ENCODE peak calls at places on chromosomes 4 and X, in four cellular contexts. E is fibroblast of lung, V is transverse colon, P is A549. L is an unnamed sample. For H3K4me1, the result is how much of the 10 kb centered on the place peaks cover.

GRCh38 chr4:84681488-84682274 is 98.8 kb downstream of the CDS1 start:
- DNase-seq in E (peak), V (peak), P (no peak), L (no peak)

GRCh38 chr4:80213117-80213815 is 16.0 kb downstream of the PRDM8 start:
- DNase-seq in E (no peak), V (no peak), P (no peak), L (no peak)

GRCh38 chrX:6149231-6149870 is 79.3 kb downstream of the NLGN4X start:
- DNase-seq in E (no peak), V (no peak), P (no peak), L (no peak)

GRCh38 chrX:11244641-11245040 is 48.6 kb upstream of the AMELX start:
- DNase-seq in E (peak), V (no peak), P (no peak), L (peak)

GRCh38 chrX:15985937-15986336 is 131.3 kb upstream of the AP1S2 start:
- DNase-seq in E (no peak), V (no peak), P (no peak), L (no peak)

GRCh38 chr4:60215906-60216305 is 984.2 kb upstream of the ADGRL3 start:
- DNase-seq in E (no peak), V (no peak), P (no peak), L (no peak)

GRCh38 chr4:18109677-18110076 is 88.1 kb upstream of the LCORL start:
- DNase-seq in E (no peak), V (no peak), P (no peak), L (no peak)

GRCh38 chrX:1582686-1583437 is 8.5 kb upstream of the AKAP17A start:
- DNase-seq in E (no peak), V (no peak), P (peak), L (no peak)

GRCh38 chr4:80307774-80308465 is 27.6 kb upstream of the CFAP299 start:
- DNase-seq in E (peak), V (no peak), P (no peak), L (no peak)

GRCh38 chr4:157012781-157013180 is 41.2 kb upstream of the PDGFC start:
- DNase-seq in E (no peak), V (no peak), P (no peak), L (no peak)

GRCh38 chrX:15564981-15565579 is 35.7 kb downstream of the ACE2 start:
- DNase-seq in E (peak), V (peak), P (peak), L (peak)

GRCh38 chr4:6746721-6747689 is 31.0 kb downstream of the BLOC1S4 start:
- DNase-seq in E (no peak), V (peak), P (peak), L (peak)

GRCh38 chrX:13381514-13381913 is 61.7 kb upstream of the ATXN3L start:
- DNase-seq in E (no peak), V (no peak), P (no peak), L (no peak)
- TF ChIP-seq CTCF in E (no peak), V (no peak), P (no peak), L (no peak)

DNA sequence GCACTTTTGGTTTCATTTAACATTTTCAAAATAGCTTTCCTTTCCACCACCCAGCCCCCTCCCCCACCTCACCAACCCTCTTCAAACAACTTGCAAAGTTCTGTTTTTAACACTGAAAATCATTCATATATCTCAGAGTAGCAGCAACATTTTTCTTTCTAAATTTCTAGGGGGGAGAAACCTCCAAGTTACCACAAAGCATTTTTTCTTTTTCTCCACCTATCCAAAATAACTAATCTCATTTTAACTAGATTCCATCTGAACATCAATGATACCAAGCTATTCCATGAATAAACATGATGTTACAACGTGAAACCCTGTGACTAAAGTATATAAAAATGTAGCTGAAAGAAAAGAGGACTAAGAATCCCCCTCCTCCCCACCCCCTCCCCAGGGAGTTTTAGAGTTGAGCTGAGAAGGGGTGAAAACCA is 5.3 kb downstream of the LDB2 start:
- DNase-seq in E (peak), V (no peak), P (no peak), L (no peak)
- H3K4me1 ChIP-seq in E (under half), V (under half), P (under half), L (under half)

GRCh38 chr4:86557526-86557925 is 36.6 kb upstream of the PTPN13 start:
- DNase-seq in E (peak), V (no peak), P (no peak), L (no peak)
- H3K27ac ChIP-seq in E (no peak), V (no peak), P (no peak), L (no peak)

GRCh38 chrX:97021680-97022079 is 138.0 kb downstream of the RPA4 start:
- DNase-seq in E (peak), V (no peak), P (no peak), L (no peak)

GRCh38 chrX:97030947-97031346 is 147.2 kb downstream of the RPA4 start:
- DNase-seq in E (no peak), V (no peak), P (no peak), L (no peak)

GRCh38 chrX:97027384-97027922 is 143.7 kb downstream of the RPA4 start:
- DNase-seq in E (no peak), V (no peak), P (peak), L (no peak)

GRCh38 chrX:97030463-97030862 is 146.8 kb downstream of the RPA4 start:
- DNase-seq in E (no peak), V (no peak), P (no peak), L (no peak)

DNA sequence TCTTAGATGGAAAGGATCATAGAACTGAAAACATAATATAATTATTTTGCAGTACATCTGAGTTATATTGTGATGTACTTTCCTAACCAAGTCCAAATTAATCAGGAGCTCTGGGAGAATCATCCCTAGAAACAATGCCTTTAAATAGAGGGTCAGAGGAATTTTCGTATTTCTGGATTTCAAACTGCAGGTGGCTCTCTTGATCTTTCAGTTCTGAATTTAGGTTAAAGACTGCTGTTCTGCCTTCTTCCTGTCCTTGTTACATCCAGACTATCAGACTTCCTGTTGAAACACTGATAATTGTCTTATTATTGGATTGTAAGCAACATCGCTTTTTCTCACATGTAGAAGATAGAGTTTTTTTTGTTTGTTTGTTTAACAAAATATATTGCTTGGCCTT is 142.7 kb downstream of the RPA4 start:
- DNase-seq in E (no peak), V (no peak), P (peak), L (no peak)
- TF ChIP-seq CTCF in E (no peak), V (no peak), P (peak), L (no peak)